ENCODE peak calls at places on chromosomes 13 and 19, in seven cellular contexts. V is neural progenitor cell, H is heart left ventricle, R is choroid plexus epithelial cell, D is cardiac muscle cell, Y is AG10803, G is glomerular endothelial cell. B is an unnamed sample.

GRCh38 chr19:3054972-3055740 is 7.1 kb downstream of the TLE5 start:
- DNase-seq in H (no peak), D (no peak), Y (no peak), V (no peak), G (no peak), R (peak; percentile 72), B (peak; percentile 31)

GRCh38 chr13:75137911-75138571 is 343.9 kb downstream of the TBC1D4 start:
- DNase-seq in R (peak; percentile 23), D (peak; percentile 43), G (peak; percentile 20), V (no peak), H (no peak), Y (peak; percentile 29), B (no peak)

GRCh38 chr19:14337510-14337909 is 43.7 kb upstream of the ADGRE5 start:
- DNase-seq in V (peak; percentile 58), R (peak; percentile 25), Y (no peak), H (no peak), G (no peak), D (peak; percentile 30), B (no peak)

GRCh38 chr13:85638265-85638664 is 161.0 kb downstream of the SLITRK6 start:
- DNase-seq in D (no peak), Y (no peak), R (no peak), V (no peak), H (no peak), G (no peak), B (no peak)

GRCh38 chr13:49539313-49539712 is 43.6 kb downstream of the PHF11 start:
- DNase-seq in R (peak; percentile 66), Y (no peak), V (no peak), D (no peak), G (no peak), H (no peak), B (peak; percentile 6)

GRCh38 chr19:11203194-11204075 is 6.1 kb upstream of the KANK2 start:
- DNase-seq in H (peak; percentile 82), V (peak; percentile 79), D (peak; percentile 93), Y (peak; percentile 83), G (no peak), R (peak; percentile 69), B (peak; percentile 66)

GRCh38 chr13:45674908-45675307 is 27.2 kb upstream of the CBY2 start:
- DNase-seq in Y (peak; percentile 91), G (no peak), H (no peak), R (peak; percentile 51), V (peak; percentile 75), D (peak; percentile 92), B (peak; percentile 98)

GRCh38 chr13:46603165-46603603 is 50.2 kb downstream of the LRCH1 start:
- DNase-seq in H (no peak), G (no peak), D (peak; percentile 44), Y (peak; percentile 17), V (peak; percentile 30), R (peak; percentile 52), B (no peak)

GRCh38 chr13:92967923-92968322 is 258.7 kb upstream of the GPC6 start:
- DNase-seq in V (peak; percentile 2), R (peak; percentile 31), D (peak; percentile 22), G (no peak), Y (peak; percentile 13), H (no peak), B (no peak)

GRCh38 chr13:104954210-104954609 is 1581.3 kb downstream of the EFNB2 start:
- DNase-seq in H (no peak), G (no peak), V (no peak), Y (no peak), D (peak; percentile 8), R (peak; percentile 66), B (no peak)

GRCh38 chr13:110187501-110188161 is 119.3 kb downstream of the COL4A1 start:
- DNase-seq in G (peak; percentile 29), D (peak; percentile 96), R (peak; percentile 81), H (peak; percentile 63), V (no peak), Y (peak; percentile 47), B (peak; percentile 86)

GRCh38 chr13:40087021-40088002 is 431.9 kb downstream of the COG6 start:
- DNase-seq in H (no peak), D (no peak), V (peak; percentile 38), R (no peak), Y (no peak), G (no peak), B (no peak)

GRCh38 chr19:45172173-45172572 is 5.9 kb downstream of the TRAPPC6A start:
- DNase-seq in Y (no peak), R (no peak), D (no peak), V (no peak), G (no peak), H (no peak), B (no peak)

GRCh38 chr19:30570194-30570593 is 198.0 kb downstream of the ZNF536 start:
- DNase-seq in G (no peak), H (no peak), D (no peak), Y (no peak), R (no peak), V (no peak), B (no peak)